ENCODE peak calls at places on chromosomes 7 and 10, in four cellular contexts. A, O, X and T are unnamed samples.

GRCh38 chr10:76433161-76434005 is 1002.0 kb downstream of the LRMDA start:
- DNase-seq in A (no peak), O (no peak), X (no peak), T (no peak)

GRCh38 chr10:96642973-96643372 is 56.2 kb upstream of the TM9SF3 start:
- DNase-seq in A (peak; percentile 86), O (no peak), X (no peak), T (no peak)

GRCh38 chr7:106659369-106659962 is 1.5 kb downstream of the CCDC71L start:
- DNase-seq in A (no peak), O (no peak), X (no peak), T (no peak)

GRCh38 chr10:30818010-30818660 is 188.6 kb upstream of the LYZL2 start:
- DNase-seq in O (no peak), A (no peak), X (no peak), T (peak; percentile 82)

GRCh38 chr10:102455893-102456471 is 4.6 kb upstream of the C10orf95 start:
- DNase-seq in A (no peak), O (no peak), X (no peak), T (peak; percentile 67)

GRCh38 chr10:71234970-71235681 is 22.8 kb downstream of the UNC5B start:
- DNase-seq in X (no peak), O (peak; percentile 68), A (no peak), T (no peak)

GRCh38 chr10:4545077-4545476 is 280.9 kb upstream of the AKR1E2 start:
- DNase-seq in O (peak; percentile 36), A (no peak), X (no peak), T (no peak)

GRCh38 chr10:112213836-112214235 is 30.3 kb upstream of the GPAM start:
- DNase-seq in A (no peak), O (no peak), X (no peak), T (no peak)

GRCh38 chr10:89301721-89302445 is at the start of gene IFIT2:
- DNase-seq in X (peak; percentile 54), O (peak; percentile 64), A (peak; percentile 53), T (no peak)
- H3K4me3 ChIP-seq in X (peak within 1 kb of the TSS; percentile 55), O (peak within 1 kb of the TSS; percentile 26), A (peak within 1 kb of the TSS; percentile 35), T (peak within 1 kb of the TSS; percentile 57)

GRCh38 chr7:147997636-147998035 is 592.9 kb upstream of the C7orf33 start:
- DNase-seq in X (no peak), O (no peak), A (no peak), T (no peak)

DNA sequence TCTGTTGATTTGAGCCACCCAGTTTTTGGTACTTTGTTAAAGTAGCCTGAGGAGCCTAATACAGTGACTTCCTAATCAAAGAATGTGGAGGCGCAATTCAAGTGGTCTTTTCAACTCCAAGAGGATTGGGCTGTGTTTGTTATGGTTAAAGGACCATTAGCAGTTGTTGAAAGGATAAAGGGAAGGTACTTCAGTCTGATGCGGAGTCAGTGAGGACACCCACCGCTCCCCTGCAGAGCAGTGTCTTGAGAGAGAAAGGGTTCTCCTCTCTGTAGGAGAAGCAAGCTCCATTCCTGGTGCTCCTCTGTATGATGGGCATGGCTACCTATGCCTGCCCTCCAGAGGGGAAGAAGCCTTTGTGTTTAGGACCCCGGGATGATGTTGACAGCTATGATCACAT is 590.6 kb upstream of the C7orf33 start:
- DNase-seq in A (no peak), O (no peak), X (no peak), T (no peak)
- TF ChIP-seq CTCF in A (no peak), O (no peak), X (no peak), T (no peak)

GRCh38 chr7:142620375-142620774 is 128.9 kb upstream of the PRSS1 start:
- DNase-seq in X (no peak), A (no peak), O (no peak), T (no peak)

GRCh38 chr7:142616842-142617241 is 132.4 kb upstream of the PRSS1 start:
- DNase-seq in O (no peak), A (no peak), X (no peak), T (no peak)

GRCh38 chr7:142616121-142616643 is 133.1 kb upstream of the PRSS1 start:
- DNase-seq in X (no peak), A (no peak), O (no peak), T (no peak)

GRCh38 chr7:142615508-142615907 is 133.8 kb upstream of the PRSS1 start:
- DNase-seq in X (no peak), O (no peak), A (no peak), T (no peak)

GRCh38 chr7:142618655-142619351 is 130.5 kb upstream of the PRSS1 start:
- DNase-seq in A (no peak), O (no peak), X (no peak), T (no peak)
- H3K4me3 ChIP-seq in A (no peak overlapping the region), O (no peak overlapping the region), X (no peak overlapping the region), T (no peak overlapping the region)

GRCh38 chr7:46953008-46953407 is 628.9 kb downstream of the TNS3 start:
- DNase-seq in X (no peak), A (no peak), O (no peak), T (no peak)

GRCh38 chr7:46955526-46955925 is 626.4 kb downstream of the TNS3 start:
- DNase-seq in A (no peak), O (no peak), X (no peak), T (no peak)

GRCh38 chr7:46960974-46961373 is 620.9 kb downstream of the TNS3 start:
- DNase-seq in A (no peak), X (no peak), O (no peak), T (no peak)

GRCh38 chr7:46957195-46957594 is 624.7 kb downstream of the TNS3 start:
- DNase-seq in O (no peak), A (no peak), X (no peak), T (peak; percentile 56)
- TF ChIP-seq CTCF in O (no peak), A (no peak), X (no peak), T (no peak)

DNA sequence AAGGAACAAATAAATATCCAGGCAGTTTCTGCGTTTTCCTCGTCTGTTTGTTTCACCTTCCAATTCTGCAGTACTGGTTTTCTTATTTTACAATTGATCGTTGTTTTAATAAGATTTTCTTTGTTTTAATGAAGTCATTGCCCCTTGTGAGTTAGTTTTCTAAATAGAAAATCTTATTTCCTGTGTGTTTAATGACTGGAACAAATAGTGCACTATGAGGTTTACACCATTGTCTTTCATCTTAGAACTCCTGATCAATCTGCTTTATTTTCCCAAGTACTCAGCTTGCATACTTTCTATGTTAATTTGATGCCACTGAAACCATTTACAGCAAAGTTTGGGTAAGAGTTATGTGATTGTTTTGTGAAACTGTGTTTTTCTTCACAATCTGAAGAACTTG is 1.3 kb downstream of the PLEKHA1 start:
- DNase-seq in O (no peak), X (no peak), A (no peak), T (no peak)
- H3K4me3 ChIP-seq in O (peak overlapping the region; percentile 88), X (no peak overlapping the region), A (peak overlapping the region; percentile 66), T (peak overlapping the region; percentile 85)

DNA sequence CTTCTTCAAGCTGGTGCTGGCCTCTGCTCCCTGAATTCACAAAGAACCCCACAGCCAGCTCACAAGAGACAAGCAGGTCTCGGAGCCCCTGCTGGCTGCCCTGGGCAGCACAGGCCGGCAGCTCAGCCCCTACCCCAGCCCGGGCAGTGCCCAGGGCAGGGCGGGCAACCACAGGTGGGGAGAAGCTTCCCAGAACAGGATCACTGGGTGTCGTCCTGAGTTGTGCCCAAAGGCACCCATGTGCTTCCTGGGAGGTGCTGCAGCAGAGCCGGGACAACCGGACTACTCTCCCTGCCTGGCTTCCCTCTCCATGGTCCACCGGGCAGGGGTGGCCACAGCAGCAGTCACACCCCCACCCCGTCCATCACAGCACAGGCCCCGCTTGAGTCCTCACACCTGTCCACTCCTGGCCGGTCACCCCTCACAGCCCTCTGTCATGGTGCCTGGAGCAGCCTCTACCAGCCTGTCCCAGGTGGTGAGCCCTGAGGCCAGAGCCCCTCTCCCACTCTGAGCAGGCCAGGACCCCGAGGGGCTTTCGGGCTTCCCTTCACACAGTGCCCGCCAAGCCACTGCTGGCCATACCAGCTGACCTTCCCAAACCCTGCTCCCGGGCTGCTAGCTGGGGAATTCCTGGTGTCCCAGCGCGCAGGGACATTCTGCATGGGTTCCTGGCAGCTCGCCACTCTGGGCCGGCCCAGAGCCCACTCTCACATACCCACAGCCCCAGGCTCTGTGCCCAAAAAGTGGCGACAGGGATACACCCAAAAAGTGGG is 3.1 kb downstream of the RASGEF1A start:
- DNase-seq in O (no peak), X (no peak), A (no peak), T (no peak)
- TF ChIP-seq CTCF in O (peak; percentile 28), X (no peak), A (no peak), T (peak; percentile 42)

GRCh38 chr10:21527634-21528451 is 2.4 kb upstream of the SKIDA1 start:
- DNase-seq in A (no peak), O (no peak), X (no peak), T (no peak)

GRCh38 chr10:21528452-21529235 is 3.2 kb upstream of the SKIDA1 start:
- DNase-seq in O (no peak), A (no peak), X (no peak), T (no peak)

GRCh38 chr10:21530616-21531015 is 3.4 kb upstream of the MLLT10 start:
- DNase-seq in A (no peak), X (no peak), O (no peak), T (no peak)

GRCh38 chr10:21530168-21530567 is 3.9 kb upstream of the MLLT10 start:
- DNase-seq in X (no peak), O (no peak), A (no peak), T (no peak)

GRCh38 chr10:21529236-21529910 is 3.9 kb upstream of the SKIDA1 start:
- DNase-seq in O (no peak), X (no peak), A (no peak), T (no peak)
- H3K4me3 ChIP-seq in O (no peak overlapping the region), X (no peak overlapping the region), A (no peak overlapping the region), T (peak overlapping the region; percentile 76)

DNA sequence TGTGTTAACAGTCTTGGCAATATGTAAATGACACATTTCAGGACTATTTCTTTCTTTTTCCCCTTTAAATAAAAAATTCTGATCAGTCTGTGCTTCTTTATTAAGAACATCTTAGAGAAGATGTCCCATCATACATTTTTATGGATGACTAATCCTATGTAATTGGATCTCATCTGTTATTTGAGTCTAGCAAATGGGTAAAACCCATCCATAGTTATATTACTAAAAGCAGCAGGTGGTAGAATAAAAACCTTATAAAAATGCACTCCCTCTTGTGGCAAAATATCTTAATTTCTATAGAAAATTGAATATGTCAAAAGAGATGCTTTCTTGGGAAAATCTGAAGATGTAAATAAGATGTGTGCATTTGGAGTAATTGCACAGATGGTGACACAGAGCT is 35.3 kb downstream of the TRRAP start:
- DNase-seq in X (no peak), O (peak; percentile 15), A (no peak), T (no peak)
- TF ChIP-seq CTCF in X (no peak), O (peak; percentile 17), A (no peak), T (no peak)

DNA sequence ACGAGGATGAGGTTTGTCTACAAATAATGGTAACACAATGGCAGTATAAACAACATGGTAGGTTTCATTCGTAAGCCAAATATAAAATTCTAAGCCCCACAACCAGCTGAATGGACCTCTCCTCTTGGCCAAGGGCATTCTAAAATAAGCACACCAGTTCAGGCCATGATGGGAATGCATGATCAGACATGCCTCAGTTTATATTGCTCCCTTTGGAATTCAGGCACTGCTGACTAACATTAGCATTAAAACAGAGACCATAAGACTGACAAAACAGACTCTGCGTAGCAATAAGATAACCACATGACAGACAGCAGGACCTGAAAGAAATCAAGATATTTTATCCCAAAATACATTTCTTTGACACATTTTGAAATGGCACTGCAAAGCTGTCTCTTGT is 125.8 kb downstream of the FAM107B start:
- DNase-seq in X (no peak), A (no peak), O (no peak), T (no peak)
- H3K4me3 ChIP-seq in X (no peak overlapping the region), A (no peak overlapping the region), O (no peak overlapping the region), T (no peak overlapping the region)